ENCODE peak calls at places on chromosomes 7 and 10, in five cellular contexts. O is A549, F is WTC11, S is K562, D is HepG2. Q is an unnamed sample.

GRCh38 chr7:85292908-85293576 is 106.2 kb upstream of the SEMA3D start:
- DNase-seq in O (no peak), F (no peak), S (no peak), D (no peak), Q (no peak)

GRCh38 chr10:73585223-73585784 is 5.8 kb downstream of the USP54 start:
- DNase-seq in O (no peak), F (no peak), S (no peak), D (no peak), Q (no peak)

GRCh38 chr7:43758861-43759683 is 592 bp downstream of the BLVRA start:
- DNase-seq in O (no peak), F (peak; percentile 49), S (peak; percentile 59), D (no peak), Q (no peak)

GRCh38 chr10:127375423-127375822 is 173.7 kb upstream of the NPS start:
- DNase-seq in O (no peak), F (no peak), S (no peak), D (no peak), Q (no peak)

GRCh38 chr7:106573125-106573663 is 87.8 kb downstream of the CCDC71L start:
- DNase-seq in O (no peak), F (no peak), S (no peak), D (no peak), Q (no peak)

GRCh38 chr10:43202657-43203490 is 64.0 kb downstream of the RASGEF1A start:
- DNase-seq in O (no peak), F (peak; percentile 98), S (peak; percentile 97), D (no peak), Q (no peak)

GRCh38 chr7:96055717-96056116 is 266.2 kb downstream of the SLC25A13 start:
- DNase-seq in O (no peak), F (no peak), S (no peak), D (no peak), Q (no peak)

GRCh38 chr10:102537367-102537766 is 33.6 kb downstream of the SUFU start:
- DNase-seq in O (no peak), F (no peak), S (no peak), D (no peak), Q (peak; percentile 19)

GRCh38 chr10:71496927-71497801 is 100.4 kb downstream of the CDH23 start:
- DNase-seq in O (no peak), F (no peak), S (no peak), D (no peak), Q (no peak)

GRCh38 chr7:12889391-12889790 is 202.0 kb downstream of the ARL4A start:
- DNase-seq in O (no peak), F (no peak), S (no peak), D (no peak), Q (no peak)

GRCh38 chr10:26857991-26858706 is 2.6 kb downstream of the ABI1 start:
- DNase-seq in O (no peak), F (no peak), S (no peak), D (no peak), Q (peak; percentile 68)

GRCh38 chr10:19817251-19818046 is 1.2 kb downstream of the PLXDC2 start:
- DNase-seq in O (no peak), F (peak; percentile 76), S (no peak), D (no peak), Q (no peak)

GRCh38 chr10:17214991-17215781 is 12.9 kb upstream of the VIM start:
- DNase-seq in O (no peak), F (no peak), S (no peak), D (no peak), Q (no peak)

GRCh38 chr10:51321968-51322367 is 247.7 kb downstream of the PRKG1 start:
- DNase-seq in O (no peak), F (no peak), S (no peak), D (no peak), Q (no peak)

GRCh38 chr10:97539523-97540200 is 32.9 kb upstream of the ANKRD2 start:
- DNase-seq in O (no peak), F (peak; percentile 74), S (no peak), D (no peak), Q (no peak)

GRCh38 chr7:124762611-124763143 is 2.9 kb downstream of the GPR37 start:
- DNase-seq in O (no peak), F (no peak), S (no peak), D (peak; percentile 76), Q (no peak)

GRCh38 chr7:139744768-139745250 is 33.0 kb downstream of the HIPK2 start:
- DNase-seq in O (no peak), F (no peak), S (no peak), D (no peak), Q (no peak)

GRCh38 chr10:117226813-117227451 is 14.0 kb upstream of the SLC18A2 start:
- DNase-seq in O (peak; percentile 72), F (peak; percentile 68), S (peak; percentile 71), D (peak; percentile 31), Q (no peak)

GRCh38 chr10:114874827-114875541 is 53.4 kb downstream of the FHIP2A start:
- DNase-seq in O (no peak), F (peak; percentile 78), S (peak; percentile 14), D (peak; percentile 19), Q (no peak)

GRCh38 chr7:141369422-141369821 is 181.8 kb upstream of the AGK start:
- DNase-seq in O (no peak), F (no peak), S (no peak), D (no peak), Q (no peak)

GRCh38 chr7:75931676-75932075 is 16.7 kb downstream of the POR start:
- DNase-seq in O (no peak), F (no peak), S (no peak), D (no peak), Q (no peak)

GRCh38 chr7:143299840-143300239 is 11.7 kb downstream of the CASP2 start:
- DNase-seq in O (peak; percentile 58), F (peak; percentile 73), S (peak; percentile 64), D (peak; percentile 36), Q (no peak)

GRCh38 chr7:768881-769504 is 41.9 kb upstream of the PRKAR1B start:
- DNase-seq in O (no peak), F (peak; percentile 64), S (peak; percentile 32), D (no peak), Q (no peak)

GRCh38 chr7:36977878-36978277 is 253.6 kb upstream of the AOAH start:
- DNase-seq in O (no peak), F (no peak), S (no peak), D (peak; percentile 52), Q (no peak)

GRCh38 chr10:124204726-124205125 is 111.3 kb upstream of the CHST15 start:
- DNase-seq in O (no peak), F (no peak), S (no peak), D (no peak), Q (no peak)

GRCh38 chr10:8359467-8359866 is 305.0 kb downstream of the GATA3 start:
- DNase-seq in O (no peak), F (no peak), S (no peak), D (no peak), Q (no peak)

GRCh38 chr10:8361510-8361844 is 307.0 kb downstream of the GATA3 start:
- DNase-seq in O (no peak), F (no peak), S (no peak), D (no peak), Q (no peak)

GRCh38 chr10:8356283-8356682 is 301.8 kb downstream of the GATA3 start:
- DNase-seq in O (no peak), F (no peak), S (no peak), D (no peak), Q (no peak)

GRCh38 chr10:8360365-8360764 is 305.9 kb downstream of the GATA3 start:
- DNase-seq in O (no peak), F (no peak), S (no peak), D (no peak), Q (peak; percentile 9)

GRCh38 chr10:8360814-8361509 is 306.5 kb downstream of the GATA3 start:
- DNase-seq in O (no peak), F (no peak), S (no peak), D (no peak), Q (no peak)
- TF ChIP-seq ESRRA in O (no peak), F (no peak), S (no peak), D (no peak), Q (no peak)

GRCh38 chr7:30471205-30471604 is 7.4 kb downstream of the NOD1 start:
- DNase-seq in O (no peak), F (no peak), S (no peak), D (no peak), Q (no peak)

GRCh38 chr7:30469303-30469702 is 9.3 kb downstream of the NOD1 start:
- DNase-seq in O (peak; percentile 66), F (peak; percentile 68), S (no peak), D (peak; percentile 83), Q (no peak)

GRCh38 chr7:30470163-30470770 is 8.3 kb downstream of the NOD1 start:
- DNase-seq in O (no peak), F (no peak), S (peak; percentile 78), D (no peak), Q (no peak)

GRCh38 chr7:30472081-30472770 is 6.4 kb downstream of the NOD1 start:
- DNase-seq in O (no peak), F (no peak), S (no peak), D (no peak), Q (no peak)

GRCh38 chr7:30470783-30471182 is 7.8 kb downstream of the NOD1 start:
- DNase-seq in O (no peak), F (no peak), S (peak; percentile 33), D (no peak), Q (no peak)
- TF ChIP-seq ESRRA in O (no peak), F (no peak), S (no peak), D (no peak), Q (no peak)

GRCh38 chr7:23076774-23077173 is 28.8 kb upstream of the KLHL7 start:
- DNase-seq in O (no peak), F (no peak), S (no peak), D (no peak), Q (no peak)

GRCh38 chr7:23075571-23075970 is 30.0 kb upstream of the KLHL7 start:
- DNase-seq in O (no peak), F (no peak), S (no peak), D (no peak), Q (no peak)

GRCh38 chr7:23074443-23075244 is 30.9 kb upstream of the KLHL7 start:
- DNase-seq in O (no peak), F (no peak), S (no peak), D (peak; percentile 79), Q (no peak)

GRCh38 chr7:23072916-23073315 is 32.7 kb upstream of the KLHL7 start:
- DNase-seq in O (no peak), F (no peak), S (no peak), D (no peak), Q (no peak)

DNA sequence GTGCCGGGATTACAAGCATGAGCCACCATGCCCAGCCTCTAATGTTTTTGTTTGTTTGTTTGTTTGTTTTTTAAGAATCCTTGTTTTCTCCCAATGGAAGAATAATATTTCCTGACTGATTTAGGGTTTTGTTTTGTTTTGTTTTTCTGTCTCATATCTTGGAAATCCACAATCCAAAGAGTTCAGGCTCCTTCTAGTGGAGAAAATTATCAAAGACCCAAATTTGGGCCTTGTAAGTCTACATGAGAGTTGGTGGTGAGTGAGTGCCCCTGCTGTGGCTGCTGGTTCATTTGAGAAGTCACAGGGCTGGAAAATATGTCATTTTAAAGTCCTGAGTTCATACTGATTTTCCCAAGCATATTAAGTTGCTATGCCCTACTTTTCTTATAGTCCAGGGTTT is 33.5 kb upstream of the KLHL7 start:
- DNase-seq in O (no peak), F (no peak), S (no peak), D (no peak), Q (no peak)
- TF ChIP-seq ESRRA in O (no peak), F (no peak), S (no peak), D (no peak), Q (no peak)

DNA sequence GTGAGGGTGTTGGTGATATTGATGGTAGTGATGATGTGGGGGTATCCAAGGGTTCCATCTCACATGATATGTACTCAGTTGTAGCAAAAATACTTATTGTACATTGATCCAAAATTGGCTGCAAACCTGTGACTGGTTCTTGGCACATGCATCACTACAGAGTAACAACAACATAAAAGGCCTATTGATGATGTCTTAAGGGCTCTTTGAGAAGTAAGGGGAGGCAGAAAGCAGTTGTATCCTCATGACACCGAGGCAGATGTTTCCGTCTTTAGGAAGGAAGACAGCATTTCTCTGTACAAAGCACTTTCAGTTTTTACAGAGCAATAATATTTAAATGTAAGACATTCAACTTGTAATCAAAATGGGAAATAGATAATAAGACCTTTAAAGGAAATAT is 34.5 kb downstream of the NRG3 start:
- DNase-seq in O (no peak), F (no peak), S (no peak), D (no peak), Q (no peak)
- TF ChIP-seq ESRRA in O (no peak), F (no peak), S (no peak), D (no peak), Q (no peak)

Q was measured in GM12878.